ENCODE peak calls at places on chromosome 15, in four cellular contexts. One of them, this sample, is unnamed.

GRCh38 chr15:25793354-25794050 is 69.6 kb downstream of the ATP10A start:
- DNase-seq in fibroblast of lung: no peak
- DNase-seq in AG09309: no peak
- DNase-seq in fibroblast of the aortic adventitia: no peak
- DNase-seq in this sample: no peak

GRCh38 chr15:88908697-88909621 is 4.2 kb downstream of the MFGE8 start:
- DNase-seq in fibroblast of the aortic adventitia: no peak
- DNase-seq in AG09309: no peak
- DNase-seq in fibroblast of lung: peak
- DNase-seq in this sample: no peak

GRCh38 chr15:67101981-67102929 is 36.9 kb downstream of the SMAD3 start:
- DNase-seq in fibroblast of the aortic adventitia: peak
- DNase-seq in fibroblast of lung: peak
- DNase-seq in AG09309: no peak
- DNase-seq in this sample: no peak

GRCh38 chr15:82848201-82848993 is 39.0 kb downstream of the WHAMM start:
- DNase-seq in AG09309: no peak
- DNase-seq in fibroblast of the aortic adventitia: no peak
- DNase-seq in fibroblast of lung: no peak
- DNase-seq in this sample: no peak

GRCh38 chr15:80834402-80834801 is 55.2 kb downstream of the CEMIP start:
- DNase-seq in AG09309: no peak
- DNase-seq in fibroblast of lung: no peak
- DNase-seq in fibroblast of the aortic adventitia: no peak
- DNase-seq in this sample: no peak

GRCh38 chr15:63491116-63491817 is 13.1 kb upstream of the USP3 start:
- DNase-seq in fibroblast of the aortic adventitia: no peak
- DNase-seq in fibroblast of lung: no peak
- DNase-seq in AG09309: no peak
- DNase-seq in this sample: no peak

GRCh38 chr15:27949089-27949488 is 150.0 kb downstream of the OCA2 start:
- DNase-seq in fibroblast of the aortic adventitia: no peak
- DNase-seq in fibroblast of lung: no peak
- DNase-seq in AG09309: no peak
- DNase-seq in this sample: no peak

GRCh38 chr15:74776851-74777768 is 4.8 kb upstream of the CSK start:
- DNase-seq in fibroblast of lung: no peak
- DNase-seq in fibroblast of the aortic adventitia: no peak
- DNase-seq in AG09309: no peak
- DNase-seq in this sample: no peak

GRCh38 chr15:79923068-79923514 is 26.3 kb upstream of the MTHFS start:
- DNase-seq in fibroblast of lung: peak
- DNase-seq in AG09309: no peak
- DNase-seq in fibroblast of the aortic adventitia: peak
- DNase-seq in this sample: no peak

GRCh38 chr15:73927003-73927475 is 777 bp downstream of the LOXL1 start:
- DNase-seq in fibroblast of lung: no peak
- DNase-seq in AG09309: no peak
- DNase-seq in fibroblast of the aortic adventitia: no peak
- DNase-seq in this sample: no peak

GRCh38 chr15:70863450-70864218 is 9.7 kb upstream of the LARP6 start:
- DNase-seq in fibroblast of lung: peak
- DNase-seq in fibroblast of the aortic adventitia: peak
- DNase-seq in AG09309: no peak
- DNase-seq in this sample: no peak

GRCh38 chr15:72196409-72197044 is 1.1 kb downstream of the GRAMD2A start:
- DNase-seq in fibroblast of the aortic adventitia: no peak
- DNase-seq in fibroblast of lung: no peak
- DNase-seq in AG09309: no peak
- DNase-seq in this sample: no peak

GRCh38 chr15:85615930-85616329 is 178.8 kb downstream of the KLHL25 start:
- DNase-seq in AG09309: no peak
- DNase-seq in fibroblast of lung: peak
- DNase-seq in fibroblast of the aortic adventitia: peak
- DNase-seq in this sample: no peak

GRCh38 chr15:37107071-37107753 is 6.9 kb upstream of the MEIS2 start:
- DNase-seq in AG09309: no peak
- DNase-seq in fibroblast of lung: no peak
- DNase-seq in fibroblast of the aortic adventitia: peak
- DNase-seq in this sample: no peak

GRCh38 chr15:70100495-70101331 is 3.0 kb upstream of the TLE3 start:
- DNase-seq in AG09309: no peak
- DNase-seq in fibroblast of lung: peak
- DNase-seq in fibroblast of the aortic adventitia: no peak
- DNase-seq in this sample: no peak

DNA sequence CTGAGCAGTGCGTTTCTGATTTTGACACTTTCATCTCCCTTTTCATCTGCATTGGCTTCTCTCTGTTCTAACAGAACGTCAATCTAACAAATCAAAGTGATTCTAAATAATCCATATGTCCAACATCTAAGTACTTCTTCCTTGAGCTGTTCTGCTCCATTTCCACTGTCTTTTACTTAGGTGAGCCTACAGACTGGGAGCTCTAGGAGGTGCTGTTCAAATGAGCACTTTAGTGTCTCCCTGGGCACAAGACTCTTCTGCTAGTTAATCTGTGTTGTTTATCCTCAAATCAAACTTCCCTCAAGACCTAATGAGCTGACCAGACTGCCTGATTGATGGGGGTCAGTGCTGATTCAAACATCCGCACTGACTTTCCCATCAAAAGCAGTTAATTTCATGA is 408.1 kb downstream of the WDR72 start:
- DNase-seq in fibroblast of the aortic adventitia: no peak
- DNase-seq in fibroblast of lung: no peak
- DNase-seq in AG09309: no peak
- DNase-seq in this sample: no peak
- TF ChIP-seq CTCF in fibroblast of the aortic adventitia: no peak
- TF ChIP-seq CTCF in fibroblast of lung: no peak
- TF ChIP-seq CTCF in AG09309: no peak
- TF ChIP-seq CTCF in this sample: no peak

GRCh38 chr15:61946778-61947177 is 113.5 kb downstream of the VPS13C start:
- DNase-seq in fibroblast of lung: peak
- DNase-seq in AG09309: peak
- DNase-seq in fibroblast of the aortic adventitia: peak
- DNase-seq in this sample: no peak

GRCh38 chr15:61951949-61952348 is 108.3 kb downstream of the VPS13C start:
- DNase-seq in AG09309: no peak
- DNase-seq in fibroblast of lung: peak
- DNase-seq in fibroblast of the aortic adventitia: no peak
- DNase-seq in this sample: no peak
- H3K4me3 ChIP-seq in AG09309: no peak
- H3K4me3 ChIP-seq in fibroblast of lung: no peak
- H3K4me3 ChIP-seq in fibroblast of the aortic adventitia: no peak
- H3K4me3 ChIP-seq in this sample: no peak

GRCh38 chr15:58434334-58434888 is 2.6 kb downstream of the LIPC start:
- DNase-seq in fibroblast of lung: no peak
- DNase-seq in AG09309: no peak
- DNase-seq in fibroblast of the aortic adventitia: no peak
- DNase-seq in this sample: no peak
- TF ChIP-seq CTCF in fibroblast of lung: no peak
- TF ChIP-seq CTCF in AG09309: no peak
- TF ChIP-seq CTCF in fibroblast of the aortic adventitia: no peak
- TF ChIP-seq CTCF in this sample: no peak

GRCh38 chr15:100972975-100973350 is 53.8 kb downstream of the LRRK1 start:
- DNase-seq in AG09309: no peak
- DNase-seq in fibroblast of lung: no peak
- DNase-seq in fibroblast of the aortic adventitia: no peak
- DNase-seq in this sample: no peak
- H3K4me3 ChIP-seq in AG09309: no peak
- H3K4me3 ChIP-seq in fibroblast of lung: no peak
- H3K4me3 ChIP-seq in fibroblast of the aortic adventitia: no peak
- H3K4me3 ChIP-seq in this sample: peak

GRCh38 chr15:87669846-87670245 is 586.7 kb downstream of the NTRK3 start:
- DNase-seq in fibroblast of the aortic adventitia: no peak
- DNase-seq in fibroblast of lung: no peak
- DNase-seq in AG09309: no peak
- DNase-seq in this sample: no peak

GRCh38 chr15:87667643-87668042 is 588.9 kb downstream of the NTRK3 start:
- DNase-seq in AG09309: no peak
- DNase-seq in fibroblast of the aortic adventitia: no peak
- DNase-seq in fibroblast of lung: no peak
- DNase-seq in this sample: no peak

GRCh38 chr15:87671289-87671688 is 585.2 kb downstream of the NTRK3 start:
- DNase-seq in fibroblast of lung: no peak
- DNase-seq in AG09309: no peak
- DNase-seq in fibroblast of the aortic adventitia: no peak
- DNase-seq in this sample: no peak

DNA sequence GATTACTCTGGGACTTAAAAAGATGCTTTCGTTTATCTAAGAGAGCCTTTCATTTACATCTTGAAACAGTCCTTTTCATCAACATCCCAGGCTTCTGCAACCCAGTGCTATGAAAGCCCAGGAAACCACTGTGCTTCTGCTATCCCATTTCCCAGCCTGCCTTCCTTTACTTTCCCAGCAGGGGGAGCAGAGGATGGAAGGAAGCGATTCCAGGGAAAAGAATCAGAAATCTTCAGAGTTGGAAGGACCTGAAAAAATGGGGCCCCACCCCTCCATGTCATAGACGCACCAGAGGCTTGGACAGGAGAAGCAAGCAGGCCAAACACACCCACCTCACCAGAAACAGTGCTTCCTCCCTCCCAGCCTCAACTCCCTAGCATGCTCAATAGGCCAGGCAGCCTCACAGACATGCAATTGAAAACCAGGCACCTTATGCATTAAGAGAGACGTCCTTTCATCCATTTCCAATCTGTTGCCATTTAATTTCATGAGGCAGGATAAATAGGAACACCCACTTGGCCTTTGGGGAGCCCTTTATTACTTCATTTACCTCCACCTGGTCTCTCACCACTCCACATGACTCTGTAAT is 584.1 kb downstream of the NTRK3 start:
- DNase-seq in fibroblast of lung: peak
- DNase-seq in fibroblast of the aortic adventitia: peak
- DNase-seq in AG09309: no peak
- DNase-seq in this sample: no peak
- TF ChIP-seq CTCF in fibroblast of lung: peak
- TF ChIP-seq CTCF in fibroblast of the aortic adventitia: peak
- TF ChIP-seq CTCF in AG09309: peak
- TF ChIP-seq CTCF in this sample: peak

This sample was measured in epithelial cell of proximal tubule.